ENCODE peak calls at places on chromosomes 2 and 18, in eight cellular contexts. C is GM23338, F is HCT116, U is keratinocyte, N is DND-41, J is fibroblast of lung, W is PC-3, G is hepatocyte. D is an unnamed sample.
A peak's percentile ranks its signal among the peaks of the same experiment; 100 is the strongest.

GRCh38 chr2:146221826-146222225 is 1623.0 kb upstream of the ACVR2A start:
- DNase-seq in U (no peak), J (no peak), G (no peak), C (no peak), W (no peak), N (no peak), F (no peak), D (no peak)

GRCh38 chr2:47617028-47617427 is 165.9 kb upstream of the MSH6 start:
- DNase-seq in C (no peak), J (no peak), F (no peak), G (no peak), U (no peak), N (no peak), W (no peak), D (no peak)

GRCh38 chr2:240133401-240133800 is 2.7 kb downstream of the COPS9 start:
- DNase-seq in G (no peak), F (no peak), U (no peak), J (no peak), N (no peak), W (no peak), C (no peak), D (no peak)

GRCh38 chr18:23171581-23172156 is 36.4 kb downstream of the CABLES1 start:
- DNase-seq in N (no peak), W (no peak), F (no peak), U (no peak), C (no peak), J (no peak), G (no peak), D (no peak)

GRCh38 chr2:12120281-12121150 is 374.1 kb downstream of the LPIN1 start:
- DNase-seq in F (no peak), U (no peak), G (no peak), J (peak; percentile 60), C (no peak), N (peak; percentile 11), W (peak; percentile 84), D (no peak)

GRCh38 chr2:149858916-149859634 is 271.5 kb upstream of the MMADHC start:
- DNase-seq in C (no peak), G (no peak), J (peak; percentile 57), F (no peak), W (peak; percentile 65), U (no peak), N (no peak), D (peak; percentile 26)

GRCh38 chr2:119430023-119430498 is 1.6 kb upstream of the TMEM37 start:
- DNase-seq in J (no peak), U (no peak), C (no peak), N (no peak), F (no peak), G (no peak), W (no peak), D (no peak)

GRCh38 chr18:22324191-22325131 is 93.3 kb downstream of the CTAGE1 start:
- DNase-seq in U (no peak), J (peak; percentile 56), F (no peak), W (no peak), C (peak; percentile 80), G (peak; percentile 70), N (no peak), D (no peak)

GRCh38 chr2:142100967-142101366 is 29.8 kb downstream of the LRP1B start:
- DNase-seq in G (no peak), J (peak; percentile 12), U (no peak), W (peak; percentile 28), N (no peak), C (no peak), F (no peak), D (no peak)

GRCh38 chr2:231525248-231526163 is 4.7 kb downstream of the NMUR1 start:
- DNase-seq in C (no peak), N (no peak), J (no peak), U (no peak), W (no peak), G (no peak), F (no peak), D (no peak)

GRCh38 chr2:223723954-223724411 is 113.4 kb downstream of the AP1S3 start:
- DNase-seq in C (peak; percentile 53), F (no peak), W (no peak), U (no peak), N (no peak), J (no peak), G (no peak), D (no peak)

GRCh38 chr2:167294031-167294774 is 405.9 kb downstream of the XIRP2 start:
- DNase-seq in N (no peak), F (no peak), J (peak; percentile 32), C (peak; percentile 73), G (peak; percentile 35), U (no peak), W (no peak), D (no peak)

GRCh38 chr2:157747695-157748370 is 119.2 kb upstream of the ACVR1C start:
- DNase-seq in C (no peak), W (no peak), F (no peak), J (peak; percentile 94), N (no peak), U (no peak), G (no peak), D (no peak)

GRCh38 chr2:60549250-60550150 is 4.0 kb downstream of the BCL11A start:
- DNase-seq in J (peak; percentile 38), G (peak; percentile 67), F (no peak), N (peak; percentile 63), U (no peak), W (peak; percentile 38), C (peak; percentile 75), D (peak; percentile 55)

GRCh38 chr2:88765154-88765948 is 73.9 kb downstream of the RPIA start:
- DNase-seq in F (no peak), J (peak; percentile 29), W (no peak), N (no peak), C (peak; percentile 84), U (no peak), G (no peak), D (peak; percentile 97)

DNA sequence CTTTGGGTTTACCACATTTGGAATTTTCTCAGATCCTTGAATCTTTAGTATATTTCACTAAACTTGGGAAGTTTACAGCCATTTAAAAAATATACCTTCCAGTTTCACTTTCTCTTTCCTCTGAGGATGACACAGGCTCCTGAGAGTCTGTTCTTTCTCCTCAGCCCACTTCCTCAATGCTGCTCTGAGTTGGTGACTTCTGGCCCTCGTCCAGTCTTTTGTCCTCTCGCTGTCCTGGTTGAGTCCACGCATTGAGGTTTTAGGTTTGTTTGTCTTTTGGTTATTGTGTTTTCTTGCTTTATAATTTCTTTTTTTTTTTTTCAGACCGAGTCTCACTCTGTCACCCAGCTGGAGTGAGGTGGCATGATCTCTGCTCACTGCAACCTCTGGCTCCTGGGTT is 40.7 kb upstream of the GALR1 start:
- DNase-seq in F (no peak), N (peak; percentile 68), U (no peak), J (peak; percentile 58), G (no peak), W (peak; percentile 75), C (no peak), D (peak; percentile 59)
- H3K4me3 ChIP-seq in F (no peak overlapping the region), N (peak overlapping the region; percentile 46), U (no peak overlapping the region), J (no peak overlapping the region), G (no peak overlapping the region), W (peak overlapping the region; percentile 39), C (no peak overlapping the region), D (peak overlapping the region; percentile 48)

GRCh38 chr18:78728301-78729098 is 251.1 kb upstream of the SALL3 start:
- DNase-seq in N (no peak), C (no peak), W (no peak), G (no peak), U (no peak), F (no peak), J (no peak), D (no peak)
- H3K4me1 ChIP-seq in N (no peaks in the 10 kb centered on the region), C (no peaks in the 10 kb centered on the region), W (no peaks in the 10 kb centered on the region), G (no peaks in the 10 kb centered on the region), U (no peaks in the 10 kb centered on the region), F (no peaks in the 10 kb centered on the region), J (no peaks in the 10 kb centered on the region), D (no peaks in the 10 kb centered on the region)

GRCh38 chr2:169771612-169772011 is 27.1 kb upstream of the SSB start:
- DNase-seq in J (no peak), U (no peak), C (no peak), N (no peak), F (no peak), W (peak; percentile 10), G (peak; percentile 30), D (no peak)

GRCh38 chr2:169770991-169771390 is 27.7 kb upstream of the SSB start:
- DNase-seq in G (no peak), W (no peak), C (no peak), U (no peak), J (no peak), N (no peak), F (no peak), D (no peak)

GRCh38 chr2:169767243-169767888 is 31.3 kb upstream of the SSB start:
- DNase-seq in N (peak; percentile 35), W (peak; percentile 73), C (peak; percentile 87), F (peak; percentile 28), J (peak; percentile 48), G (peak; percentile 62), U (no peak), D (peak; percentile 66)

GRCh38 chr2:169765523-169765922 is 31.9 kb downstream of the KLHL23 start:
- DNase-seq in W (peak; percentile 89), U (peak; percentile 4), C (no peak), F (no peak), N (no peak), G (peak; percentile 23), J (peak; percentile 54), D (no peak)

DNA sequence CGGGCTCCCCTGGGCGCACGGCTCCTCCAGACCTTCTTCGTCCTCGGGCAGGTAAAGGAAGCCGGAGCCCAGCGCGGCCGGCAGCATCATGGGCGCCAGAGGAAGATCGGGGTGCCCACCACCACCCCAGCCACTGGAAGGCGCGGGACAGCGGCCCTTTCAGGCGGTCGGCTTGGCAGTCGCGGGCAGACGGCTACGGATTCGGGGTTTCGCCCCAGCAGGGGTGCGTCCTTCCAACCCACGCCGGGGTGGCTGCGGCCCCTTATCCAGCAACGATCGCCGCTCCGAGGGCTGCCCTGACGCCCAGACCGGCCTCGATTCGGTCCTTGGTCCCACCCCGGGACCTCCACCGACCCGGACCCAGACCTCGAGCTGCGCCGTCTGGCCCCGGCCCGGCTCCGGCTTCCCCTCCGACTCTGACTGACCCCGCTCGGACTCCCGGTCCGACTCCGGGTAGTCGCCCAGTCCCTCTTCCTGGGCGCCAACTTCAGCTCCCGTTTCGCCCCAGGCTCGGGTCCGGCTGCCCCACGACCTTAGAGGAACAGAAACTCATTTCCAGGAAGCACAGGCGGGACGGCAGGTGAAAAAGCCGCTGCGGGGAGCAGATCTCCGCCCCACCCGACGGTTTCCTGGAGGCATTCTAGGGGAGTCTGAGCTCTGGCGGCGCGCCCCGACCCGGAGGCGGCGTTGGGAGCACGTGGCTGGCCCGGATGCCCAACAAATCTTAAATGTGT is 30.2 kb upstream of the SSB start:
- DNase-seq in W (no peak), J (no peak), C (peak; percentile 21), U (no peak), N (no peak), G (no peak), F (no peak), D (no peak)
- TF ChIP-seq EZH2 in W (no peak), J (peak; percentile 87), C (no peak), U (peak; percentile 71), N (no peak), G (no peak), F (no peak), D (no peak)

DNA sequence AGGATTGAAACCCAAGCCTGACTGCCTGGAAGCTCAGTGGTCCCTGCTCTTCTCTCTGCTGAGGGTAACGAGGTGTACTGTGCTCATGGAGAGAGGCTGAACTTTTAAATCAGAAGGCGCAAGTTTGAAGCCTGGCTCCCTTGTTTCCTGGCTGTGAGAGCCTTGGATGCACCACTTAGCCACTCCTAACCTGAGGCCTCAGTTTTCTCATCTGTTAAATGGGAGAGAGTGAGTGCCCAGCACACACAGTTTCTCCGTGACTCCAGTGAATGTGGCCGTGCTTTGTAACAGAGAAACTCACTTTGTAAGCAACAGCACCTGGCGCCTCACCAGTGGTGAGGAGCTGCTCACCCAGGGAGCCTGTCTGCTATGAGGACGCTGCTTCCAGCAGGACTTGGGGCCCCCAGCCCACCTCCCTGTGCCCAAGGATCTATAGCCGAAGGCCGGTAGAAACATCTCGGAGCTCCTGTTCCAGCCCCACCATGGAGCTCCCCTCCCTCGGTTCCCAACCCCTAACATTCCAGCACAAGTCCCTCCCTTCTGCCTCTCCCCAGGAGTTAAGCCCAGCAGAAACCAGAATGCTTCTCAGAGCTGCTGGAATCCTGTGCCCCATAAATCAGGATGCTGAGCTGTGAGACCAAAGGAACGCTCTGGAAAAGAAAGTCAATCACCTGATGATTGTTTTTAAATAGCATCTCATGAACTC is 20.3 kb upstream of the KCNK3 start:
- DNase-seq in W (no peak), C (peak; percentile 30), U (no peak), N (no peak), G (no peak), F (no peak), J (no peak), D (no peak)
- H3K4me3 ChIP-seq in W (no peak overlapping the region), C (no peak overlapping the region), U (no peak overlapping the region), N (no peak overlapping the region), G (no peak overlapping the region), F (no peak overlapping the region), J (no peak overlapping the region), D (no peak overlapping the region)